ENCODE peak calls at places on chromosomes 13 and 19, in ten cellular contexts. H is spleen; A is stimulated activated CD8-positive, alpha-beta memory T cell treated with anti-CD3 and anti-CD28 coated beads, Interleukin-4, amount 100 ng/mL, for 48 hours; V is neural crest cell; W is aorta; P is neuronal stem cell; G is heart left ventricle; F is lung microvascular endothelial cell; Q is SW480; B is fibroblast of pulmonary artery. X is an unnamed sample.

GRCh38 chr19:48737360-48737998 is 2.9 kb downstream of the RASIP1 start:
- DNase-seq in H (no peak), A (no peak), V (no peak), W (no peak), P (no peak), G (no peak), F (no peak), Q (peak; percentile 53), B (no peak), X (no peak)

GRCh38 chr13:67416047-67416925 is 186.2 kb upstream of the PCDH9 start:
- DNase-seq in H (no peak), A (no peak), V (peak; percentile 35), W (no peak), P (peak; percentile 6), G (no peak), F (peak; percentile 0), Q (no peak), B (peak; percentile 63), X (no peak)

GRCh38 chr13:79228972-79229371 is 177.1 kb downstream of the RBM26 start:
- DNase-seq in H (no peak), A (no peak), V (no peak), W (no peak), P (no peak), G (no peak), F (no peak), Q (no peak), B (no peak), X (no peak)

GRCh38 chr13:99605417-99606321 is 104.4 kb downstream of the TM9SF2 start:
- DNase-seq in H (peak; percentile 89), A (peak; percentile 63), V (peak; percentile 27), W (peak; percentile 62), P (peak; percentile 32), G (peak; percentile 38), F (peak; percentile 75), Q (peak; percentile 69), B (no peak), X (peak; percentile 45)

GRCh38 chr19:3521104-3521445 is 15.0 kb downstream of the FZR1 start:
- DNase-seq in H (no peak), A (no peak), V (no peak), W (no peak), P (no peak), G (no peak), F (no peak), Q (peak; percentile 27), B (no peak), X (no peak)

GRCh38 chr19:55044286-55044685 is 6.2 kb upstream of the GP6 start:
- DNase-seq in H (no peak), A (no peak), V (no peak), W (no peak), P (no peak), G (no peak), F (no peak), Q (no peak), B (no peak), X (no peak)

GRCh38 chr19:31613683-31614219 is 264.5 kb upstream of the TSHZ3 start:
- DNase-seq in H (no peak), A (no peak), V (no peak), W (no peak), P (no peak), G (no peak), F (no peak), Q (no peak), B (no peak), X (no peak)

GRCh38 chr13:62482351-62482750 is 1066.7 kb upstream of the PCDH20 start:
- DNase-seq in H (no peak), A (no peak), V (no peak), W (no peak), P (no peak), G (no peak), F (no peak), Q (no peak), B (peak; percentile 3), X (no peak)

GRCh38 chr19:53328967-53329366 is 4.6 kb upstream of the ZNF845 start:
- DNase-seq in H (peak; percentile 78), A (no peak), V (no peak), W (peak; percentile 77), P (no peak), G (peak; percentile 40), F (no peak), Q (no peak), B (peak; percentile 17), X (no peak)

GRCh38 chr19:46624958-46625661 is at the start of gene PTGIR:
- DNase-seq in H (no peak), A (peak; percentile 65), V (no peak), W (peak; percentile 93), P (no peak), G (peak; percentile 81), F (no peak), Q (no peak), B (peak; percentile 93), X (no peak)

GRCh38 chr13:92989301-92989700 is 237.3 kb upstream of the GPC6 start:
- DNase-seq in H (no peak), A (no peak), V (no peak), W (no peak), P (no peak), G (no peak), F (no peak), Q (no peak), B (no peak), X (no peak)

GRCh38 chr19:31974290-31974689 is 371.1 kb upstream of the ZNF507 start:
- DNase-seq in H (no peak), A (no peak), V (no peak), W (no peak), P (no peak), G (no peak), F (no peak), Q (no peak), B (no peak), X (no peak)

X was measured in LoVo.